ENCODE peak calls at places on chromosome 6, in seven cellular contexts. U is body of pancreas; M is aorta; O is mesenchymal stem cell; B is CD4-positive, alpha-beta memory T cell; N is Peyer's patch; R is adipocyte. P is an unnamed sample. For H3K4me1, the result is how much of the 10 kb centered on the place peaks cover.

GRCh38 chr6:11009353-11009752 is 34.8 kb downstream of the ELOVL2 start:
- DNase-seq in U (no peak), R (no peak), B (no peak), O (peak), N (no peak), M (no peak), P (no peak)

GRCh38 chr6:161644521-161644920 is 370.7 kb upstream of the AGPAT4 start:
- DNase-seq in B (no peak), R (no peak), O (no peak), U (no peak), N (no peak), M (no peak), P (no peak)

GRCh38 chr6:42879372-42880239 is at the start of gene RPL7L1:
- DNase-seq in M (peak), R (peak), B (peak), N (peak), O (peak), U (peak), P (peak)

GRCh38 chr6:16742116-16742515 is 19.1 kb downstream of the ATXN1 start:
- DNase-seq in B (no peak), N (no peak), M (no peak), O (no peak), U (no peak), R (no peak), P (no peak)

GRCh38 chr6:125910518-125910917 is 46.1 kb upstream of the HINT3 start:
- DNase-seq in N (no peak), B (no peak), R (peak), O (peak), M (no peak), U (no peak), P (no peak)

GRCh38 chr6:11432091-11432490 is 105.5 kb upstream of the TMEM170B start:
- DNase-seq in O (no peak), M (no peak), N (no peak), R (no peak), U (no peak), B (no peak), P (no peak)

GRCh38 chr6:41449399-41450245 is 96.6 kb upstream of the FOXP4 start:
- DNase-seq in U (peak), M (no peak), N (no peak), B (no peak), R (peak), O (no peak), P (peak)

GRCh38 chr6:39137235-39137634 is 22.2 kb upstream of the SAYSD1 start:
- DNase-seq in B (peak), N (no peak), U (peak), M (no peak), O (peak), R (peak), P (peak)

GRCh38 chr6:123380257-123380656 is 256.5 kb downstream of the TRDN start:
- DNase-seq in M (no peak), N (no peak), O (peak), B (no peak), R (peak), U (no peak), P (no peak)

GRCh38 chr6:41697902-41698349 is 37.5 kb downstream of the TFEB start:
- DNase-seq in N (no peak), U (no peak), B (no peak), O (no peak), M (no peak), R (peak), P (no peak)

GRCh38 chr6:154555075-154555677 is 44.7 kb upstream of the CNKSR3 start:
- DNase-seq in B (no peak), O (peak), M (no peak), N (no peak), U (no peak), R (peak), P (no peak)

GRCh38 chr6:36422714-36423100 is 19.9 kb downstream of the PXT1 start:
- DNase-seq in N (no peak), O (no peak), M (no peak), U (no peak), B (no peak), R (no peak), P (no peak)

GRCh38 chr6:145310116-145310515 is 425.2 kb downstream of the EPM2A start:
- DNase-seq in U (no peak), R (peak), M (no peak), O (peak), B (no peak), N (no peak), P (no peak)

GRCh38 chr6:7106752-7107577 is 796 bp upstream of the RREB1 start:
- DNase-seq in U (peak), R (peak), O (no peak), B (peak), N (peak), M (peak), P (peak)

GRCh38 chr6:143501851-143502250 is 9.7 kb downstream of the FUCA2 start:
- DNase-seq in N (no peak), R (peak), B (no peak), O (no peak), M (no peak), U (no peak), P (no peak)

GRCh38 chr6:70292144-70292543 is 10.7 kb downstream of the COL9A1 start:
- DNase-seq in B (no peak), O (no peak), U (no peak), M (no peak), R (no peak), N (no peak), P (no peak)

GRCh38 chr6:90399970-90400369 is 103.3 kb upstream of the BACH2 start:
- DNase-seq in R (no peak), N (no peak), O (no peak), B (no peak), M (no peak), U (no peak), P (no peak)

GRCh38 chr6:135887069-135887468 is 35.6 kb downstream of the PDE7B start:
- DNase-seq in R (no peak), U (no peak), B (no peak), N (no peak), M (no peak), O (no peak), P (no peak)

GRCh38 chr6:32669240-32669639 is 2.8 kb upstream of the HLA-DQB1 start:
- DNase-seq in N (no peak), U (no peak), B (no peak), R (no peak), O (no peak), M (no peak), P (no peak)

GRCh38 chr6:167683028-167683862 is 143.5 kb upstream of the AFDN start:
- DNase-seq in O (peak), M (peak), N (no peak), B (no peak), U (peak), R (no peak), P (no peak)

GRCh38 chr6:169667716-169668115 is 34.1 kb downstream of the WDR27 start:
- DNase-seq in R (no peak), B (no peak), M (no peak), N (no peak), U (no peak), O (no peak), P (no peak)

GRCh38 chr6:169665289-169665688 is 36.5 kb downstream of the WDR27 start:
- DNase-seq in B (no peak), R (no peak), U (no peak), M (no peak), O (no peak), N (no peak), P (no peak)

GRCh38 chr6:169668203-169668847 is 33.5 kb downstream of the WDR27 start:
- DNase-seq in M (no peak), O (no peak), R (no peak), B (no peak), N (no peak), U (no peak), P (no peak)

GRCh38 chr6:169664227-169664626 is 37.6 kb downstream of the WDR27 start:
- DNase-seq in R (no peak), M (no peak), O (no peak), B (no peak), U (no peak), N (no peak), P (no peak)

DNA sequence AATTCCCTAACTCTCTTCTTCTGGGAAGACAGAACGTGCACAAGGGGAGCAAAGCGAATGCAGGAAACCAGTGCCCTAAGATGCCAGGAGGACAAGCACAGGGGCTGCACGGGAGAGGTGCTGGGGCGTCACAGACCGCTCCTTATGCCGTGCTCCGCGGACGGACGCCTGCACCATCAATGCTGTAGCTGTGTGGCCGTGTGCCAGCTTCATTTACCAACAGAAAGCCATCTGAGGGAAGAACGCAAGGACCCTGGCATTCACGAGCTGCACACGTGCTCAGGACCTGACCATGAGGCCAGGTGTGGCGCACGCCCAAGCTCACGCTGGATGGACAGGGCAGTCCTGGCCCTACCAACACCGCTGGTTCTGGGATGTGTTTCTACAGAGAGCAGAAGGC is 35.4 kb downstream of the WDR27 start:
- DNase-seq in U (no peak), B (no peak), N (no peak), M (no peak), O (no peak), R (no peak), P (no peak)
- H3K4me3 ChIP-seq in U (no peak), B (no peak), N (no peak), M (no peak), O (no peak), R (no peak), P (no peak)

GRCh38 chr6:84280030-84280429 is 52.6 kb upstream of the CEP162 start:
- DNase-seq in M (no peak), U (no peak), O (peak), B (no peak), R (no peak), N (no peak), P (no peak)
- H3K4me1 ChIP-seq in M (under half), U (under half), O (under half), B (under half), R (under half), N (under half), P (under half)

DNA sequence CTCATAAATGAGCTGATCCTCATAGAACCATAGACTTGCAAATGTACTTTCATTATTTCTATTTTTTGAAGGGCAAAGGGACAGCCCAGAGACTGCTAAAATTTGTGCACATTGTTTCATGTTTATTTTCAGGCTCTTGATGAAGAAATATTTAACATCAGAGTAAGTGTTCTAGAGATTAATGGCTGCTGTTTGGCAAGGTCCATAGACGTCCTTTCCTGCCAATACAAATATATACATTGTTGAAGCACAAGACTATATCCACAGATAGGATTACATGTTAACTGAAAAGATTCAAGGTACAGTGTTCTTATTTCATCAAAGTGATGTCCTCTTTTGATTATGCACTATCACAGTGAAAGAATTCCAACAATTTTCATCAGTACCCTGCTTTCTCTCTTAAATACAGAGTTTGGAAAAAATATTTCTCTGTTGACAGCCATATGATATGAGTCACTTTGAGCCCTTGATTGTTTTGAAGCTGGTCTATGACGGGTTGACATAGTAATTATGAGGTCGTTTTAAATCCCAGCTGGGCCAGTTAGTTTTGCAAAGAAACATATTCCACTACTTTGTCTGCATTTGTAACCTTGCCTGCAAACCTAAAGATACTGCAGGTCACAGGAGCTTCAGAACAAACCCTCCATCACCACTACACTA is 95.7 kb downstream of the FILIP1 start:
- DNase-seq in B (no peak), M (no peak), N (no peak), R (no peak), U (no peak), O (no peak), P (no peak)
- H3K4me3 ChIP-seq in B (no peak), M (no peak), N (no peak), R (no peak), U (no peak), O (no peak), P (no peak)

GRCh38 chr6:109024784-109025183 is 69.9 kb downstream of the SESN1 start:
- DNase-seq in U (no peak), M (no peak), B (no peak), N (no peak), O (peak), R (no peak), P (no peak)
- H3K4me1 ChIP-seq in U (under half), M (under half), B (under half), N (under half), O (under half), R (under half), P (under half)

GRCh38 chr6:1312444-1313363 is 806 bp downstream of the FOXQ1 start:
- DNase-seq in U (peak), O (no peak), M (no peak), B (no peak), R (peak), N (no peak), P (no peak)
- H3K4me3 ChIP-seq in U (peak), O (peak), M (no peak), B (no peak), R (peak), N (peak), P (peak)

DNA sequence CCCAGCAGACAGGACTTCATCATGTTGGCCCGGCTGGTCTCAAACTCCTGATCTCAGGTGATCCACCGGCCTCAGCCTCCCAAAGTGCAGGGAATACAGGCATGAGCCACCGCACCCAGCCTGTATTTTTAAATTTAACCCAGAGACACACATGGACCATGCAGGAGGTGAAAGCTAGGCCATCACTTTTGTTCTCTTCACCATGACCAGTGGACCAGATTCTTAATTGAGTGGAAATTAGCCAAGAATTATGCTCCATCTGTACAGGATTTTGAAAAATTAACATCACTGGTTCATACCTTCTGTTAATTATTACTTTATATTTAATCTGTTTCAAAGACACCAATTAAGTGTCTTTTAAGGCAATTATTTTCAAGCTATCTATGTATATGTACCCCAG is 493.6 kb upstream of the NOX3 start:
- DNase-seq in M (no peak), N (no peak), U (no peak), O (no peak), R (no peak), B (no peak), P (no peak)
- H3K4me1 ChIP-seq in M (under half), N (under half), U (under half), O (under half), R (under half), B (under half), P (under half)

DNA sequence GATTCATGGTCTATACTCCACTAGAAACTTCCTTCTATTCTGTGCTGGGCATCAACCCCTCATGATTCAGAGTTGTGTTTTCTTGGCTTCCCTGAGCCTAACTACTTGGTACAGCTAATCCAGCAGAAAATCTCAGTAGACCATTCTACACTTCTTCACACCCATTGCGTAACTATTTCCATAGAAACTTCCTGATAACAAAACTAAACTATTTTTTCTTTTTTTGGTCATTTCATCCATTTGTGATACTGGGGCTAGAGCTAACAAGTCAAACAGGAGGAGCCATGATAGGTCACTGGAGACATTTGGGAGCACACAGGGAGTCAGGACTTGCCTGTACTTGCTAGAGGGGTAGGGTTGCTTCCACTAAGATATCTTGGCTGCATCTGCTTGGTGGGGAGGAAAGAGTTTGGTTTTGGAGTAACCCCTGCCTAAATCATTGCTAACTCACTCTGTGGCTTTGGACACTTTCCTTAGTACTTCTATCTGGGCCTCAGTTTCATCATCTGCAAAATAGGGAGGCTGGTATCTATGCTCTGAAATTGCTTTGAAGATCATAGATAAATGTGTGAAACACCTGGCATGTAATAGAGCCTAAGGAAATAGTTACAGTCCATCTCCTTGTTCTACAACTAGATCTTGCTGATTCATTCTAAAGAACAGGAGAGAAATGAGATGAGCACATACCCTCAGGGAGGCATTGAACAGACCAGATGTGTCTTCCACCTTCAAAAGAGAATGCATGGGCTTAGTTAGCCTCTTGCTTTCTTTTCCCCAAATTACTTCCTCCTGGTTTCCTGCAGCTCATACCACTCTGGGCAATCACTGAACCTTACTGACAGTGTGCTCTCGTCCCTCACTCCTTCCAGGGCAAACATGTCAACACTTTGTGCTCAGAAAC is 127.9 kb upstream of the ADGRF1 start:
- DNase-seq in O (peak), N (no peak), R (peak), M (no peak), B (no peak), U (no peak), P (no peak)
- H3K4me3 ChIP-seq in O (no peak), N (no peak), R (no peak), M (no peak), B (no peak), U (no peak), P (no peak)

DNA sequence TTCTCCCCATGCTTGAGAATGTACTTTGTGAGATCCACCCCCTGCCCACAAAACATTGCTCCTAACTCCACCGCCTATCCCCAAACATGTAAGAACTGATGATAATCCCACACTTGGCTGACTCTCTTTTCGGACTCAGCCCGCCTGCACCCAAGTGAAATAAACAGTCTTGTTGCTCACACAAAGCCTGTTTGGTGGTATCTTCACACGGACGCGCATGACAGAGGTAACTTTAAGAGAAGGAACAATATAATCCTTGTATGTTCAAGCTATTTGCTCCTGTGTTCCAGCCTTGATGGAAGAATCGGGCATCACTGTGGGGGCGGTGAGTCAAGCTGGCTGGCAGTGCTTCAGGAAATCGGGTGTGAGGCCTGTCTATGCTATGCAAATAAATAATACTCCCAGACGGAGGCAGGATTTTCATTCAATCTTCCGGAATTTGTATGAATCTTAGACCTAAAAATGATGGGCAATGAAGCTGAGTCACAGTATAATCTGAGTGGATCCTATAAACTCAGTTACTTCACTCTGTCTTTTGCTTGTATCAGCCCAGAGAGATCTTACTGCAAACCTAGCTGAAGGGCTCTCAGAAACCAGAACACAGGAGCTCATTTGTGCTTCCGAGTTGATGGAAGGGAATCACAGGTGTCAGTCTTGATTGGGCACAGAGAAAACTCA is 45.2 kb upstream of the NT5E start:
- DNase-seq in N (no peak), U (peak), O (peak), R (peak), M (peak), B (no peak), P (no peak)
- H3K4me1 ChIP-seq in N (under half), U (half or more), O (under half), R (under half), M (under half), B (under half), P (under half)

DNA sequence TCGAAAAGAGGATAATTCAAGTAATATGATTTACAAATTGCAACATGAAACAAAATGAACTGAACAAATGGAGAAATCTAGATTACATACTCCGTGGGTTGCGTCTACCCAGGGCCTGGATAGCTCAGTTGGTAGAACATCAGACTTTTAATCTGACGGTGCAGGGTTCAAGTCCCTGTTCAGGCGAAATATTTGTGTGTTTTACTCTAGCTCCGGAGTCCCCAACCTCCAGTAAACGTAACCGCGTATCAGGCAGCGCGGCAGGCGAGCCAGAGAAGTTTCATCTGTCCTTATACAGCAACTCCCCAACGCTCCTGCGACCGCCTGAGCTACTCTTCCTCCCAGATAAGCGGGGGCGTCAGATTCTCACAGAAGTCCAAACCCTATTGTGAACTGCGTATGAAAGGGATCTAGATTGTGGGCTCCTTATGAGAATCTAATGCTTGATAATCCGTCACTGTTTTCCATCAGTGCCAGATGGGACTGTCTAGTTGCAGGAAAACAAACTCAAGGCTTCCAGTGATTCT is 176.1 kb downstream of the TRIM27 start:
- DNase-seq in O (peak), R (peak), U (no peak), B (no peak), M (no peak), N (no peak), P (no peak)
- H3K4me3 ChIP-seq in O (no peak), R (no peak), U (no peak), B (no peak), M (no peak), N (no peak), P (no peak)